ENCODE peak calls at places on chromosomes 12 and 14, in five cellular contexts. One of them, this sample, is unnamed.

GRCh38 chr12:103884316-103884715 is 43.3 kb upstream of the NT5DC3 start:
- DNase-seq in GM12878: no peak
- DNase-seq in IMR-90: peak
- DNase-seq in K562: peak
- DNase-seq in SK-N-SH: peak
- DNase-seq in this sample: no peak

GRCh38 chr12:124191024-124191359 is 103.9 kb upstream of the RFLNA start:
- DNase-seq in GM12878: no peak
- DNase-seq in IMR-90: no peak
- DNase-seq in K562: peak
- DNase-seq in SK-N-SH: peak
- DNase-seq in this sample: peak

GRCh38 chr14:44937547-44937946 is 24.2 kb downstream of the KLHL28 start:
- DNase-seq in GM12878: no peak
- DNase-seq in IMR-90: no peak
- DNase-seq in K562: no peak
- DNase-seq in SK-N-SH: no peak
- DNase-seq in this sample: no peak

GRCh38 chr14:28515571-28515970 is 251.0 kb upstream of the FOXG1 start:
- DNase-seq in GM12878: no peak
- DNase-seq in IMR-90: peak
- DNase-seq in K562: no peak
- DNase-seq in SK-N-SH: no peak
- DNase-seq in this sample: no peak

GRCh38 chr14:67704484-67705089 is 2.9 kb downstream of the RDH12 start:
- DNase-seq in GM12878: peak
- DNase-seq in IMR-90: peak
- DNase-seq in K562: peak
- DNase-seq in SK-N-SH: peak
- DNase-seq in this sample: peak

GRCh38 chr12:121237415-121237814 is 27.5 kb downstream of the P2RX4 start:
- DNase-seq in GM12878: no peak
- DNase-seq in IMR-90: no peak
- DNase-seq in K562: no peak
- DNase-seq in SK-N-SH: no peak
- DNase-seq in this sample: no peak

GRCh38 chr14:69263364-69263763 is 3.4 kb downstream of the GALNT16 start:
- DNase-seq in GM12878: no peak
- DNase-seq in IMR-90: peak
- DNase-seq in K562: no peak
- DNase-seq in SK-N-SH: peak
- DNase-seq in this sample: no peak

GRCh38 chr14:65296876-65297275 is 115.7 kb upstream of the FUT8 start:
- DNase-seq in GM12878: no peak
- DNase-seq in IMR-90: no peak
- DNase-seq in K562: no peak
- DNase-seq in SK-N-SH: no peak
- DNase-seq in this sample: no peak

GRCh38 chr12:11815397-11815796 is 165.9 kb downstream of the ETV6 start:
- DNase-seq in GM12878: no peak
- DNase-seq in IMR-90: no peak
- DNase-seq in K562: no peak
- DNase-seq in SK-N-SH: no peak
- DNase-seq in this sample: no peak

GRCh38 chr14:63276492-63277342 is 42.0 kb downstream of the GPHB5 start:
- DNase-seq in GM12878: no peak
- DNase-seq in IMR-90: peak
- DNase-seq in K562: peak
- DNase-seq in SK-N-SH: peak
- DNase-seq in this sample: peak

GRCh38 chr12:95416111-95416636 is 57.8 kb upstream of the METAP2 start:
- DNase-seq in GM12878: no peak
- DNase-seq in IMR-90: no peak
- DNase-seq in K562: no peak
- DNase-seq in SK-N-SH: no peak
- DNase-seq in this sample: no peak

GRCh38 chr12:95415451-95415850 is 58.5 kb upstream of the METAP2 start:
- DNase-seq in GM12878: no peak
- DNase-seq in IMR-90: no peak
- DNase-seq in K562: no peak
- DNase-seq in SK-N-SH: no peak
- DNase-seq in this sample: no peak

GRCh38 chr12:95417372-95417771 is 56.6 kb upstream of the METAP2 start:
- DNase-seq in GM12878: no peak
- DNase-seq in IMR-90: peak
- DNase-seq in K562: no peak
- DNase-seq in SK-N-SH: no peak
- DNase-seq in this sample: no peak

GRCh38 chr12:95413576-95413975 is 60.4 kb upstream of the METAP2 start:
- DNase-seq in GM12878: no peak
- DNase-seq in IMR-90: peak
- DNase-seq in K562: no peak
- DNase-seq in SK-N-SH: no peak
- DNase-seq in this sample: no peak

DNA sequence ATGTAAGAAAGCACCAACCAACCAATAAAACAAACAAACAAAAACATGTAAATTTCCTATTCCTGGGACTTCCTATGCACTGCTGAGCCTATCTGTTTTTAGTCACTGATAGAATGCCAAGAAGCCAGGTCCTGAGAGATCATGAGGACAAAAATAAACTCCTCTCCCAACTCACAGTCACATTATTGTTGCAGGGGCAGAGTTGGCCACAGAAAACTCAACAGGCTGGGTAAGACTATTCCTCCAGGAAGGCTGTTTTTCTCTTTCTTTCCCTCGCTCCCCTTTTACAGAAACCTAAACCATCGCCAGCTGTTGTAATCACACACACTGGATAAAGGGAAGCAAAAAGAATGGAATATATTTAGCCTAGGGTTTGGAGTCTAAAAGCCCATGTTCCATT is 55.8 kb upstream of the METAP2 start:
- DNase-seq in GM12878: no peak
- DNase-seq in IMR-90: no peak
- DNase-seq in K562: no peak
- DNase-seq in SK-N-SH: no peak
- DNase-seq in this sample: no peak
- TF ChIP-seq RCOR1 in GM12878: no peak
- TF ChIP-seq RCOR1 in IMR-90: no peak
- TF ChIP-seq RCOR1 in K562: no peak
- TF ChIP-seq RCOR1 in SK-N-SH: no peak
- TF ChIP-seq RCOR1 in this sample: no peak

DNA sequence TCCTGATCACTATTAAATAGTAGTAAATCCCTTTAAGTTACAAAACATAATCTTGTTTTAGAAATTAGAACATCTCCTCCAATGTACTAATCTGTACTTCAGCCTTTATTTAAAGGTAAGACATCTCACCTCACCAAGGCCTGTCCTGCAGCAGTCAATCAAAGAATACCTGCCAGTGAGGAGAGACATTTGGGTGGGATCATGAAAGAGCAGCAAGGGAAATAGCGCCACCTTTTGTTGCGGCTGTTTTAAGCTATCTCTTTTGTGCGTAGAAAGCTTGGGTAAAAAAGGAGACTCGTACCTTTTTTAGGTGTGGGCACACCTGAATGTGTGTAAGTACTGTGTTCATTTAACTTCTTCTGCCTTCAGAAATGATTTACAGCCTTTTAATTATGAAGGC is 117.8 kb upstream of the TMTC1 start:
- DNase-seq in GM12878: no peak
- DNase-seq in IMR-90: no peak
- DNase-seq in K562: no peak
- DNase-seq in SK-N-SH: no peak
- DNase-seq in this sample: no peak
- TF ChIP-seq RCOR1 in GM12878: no peak
- TF ChIP-seq RCOR1 in IMR-90: no peak
- TF ChIP-seq RCOR1 in K562: no peak
- TF ChIP-seq RCOR1 in SK-N-SH: no peak
- TF ChIP-seq RCOR1 in this sample: no peak

GRCh38 chr12:79689041-79689476 is 1.7 kb downstream of the PAWR start:
- DNase-seq in GM12878: no peak
- DNase-seq in IMR-90: no peak
- DNase-seq in K562: no peak
- DNase-seq in SK-N-SH: no peak
- DNase-seq in this sample: peak
- TF ChIP-seq RCOR1 in GM12878: no peak
- TF ChIP-seq RCOR1 in IMR-90: no peak
- TF ChIP-seq RCOR1 in K562: no peak
- TF ChIP-seq RCOR1 in SK-N-SH: no peak
- TF ChIP-seq RCOR1 in this sample: no peak

DNA sequence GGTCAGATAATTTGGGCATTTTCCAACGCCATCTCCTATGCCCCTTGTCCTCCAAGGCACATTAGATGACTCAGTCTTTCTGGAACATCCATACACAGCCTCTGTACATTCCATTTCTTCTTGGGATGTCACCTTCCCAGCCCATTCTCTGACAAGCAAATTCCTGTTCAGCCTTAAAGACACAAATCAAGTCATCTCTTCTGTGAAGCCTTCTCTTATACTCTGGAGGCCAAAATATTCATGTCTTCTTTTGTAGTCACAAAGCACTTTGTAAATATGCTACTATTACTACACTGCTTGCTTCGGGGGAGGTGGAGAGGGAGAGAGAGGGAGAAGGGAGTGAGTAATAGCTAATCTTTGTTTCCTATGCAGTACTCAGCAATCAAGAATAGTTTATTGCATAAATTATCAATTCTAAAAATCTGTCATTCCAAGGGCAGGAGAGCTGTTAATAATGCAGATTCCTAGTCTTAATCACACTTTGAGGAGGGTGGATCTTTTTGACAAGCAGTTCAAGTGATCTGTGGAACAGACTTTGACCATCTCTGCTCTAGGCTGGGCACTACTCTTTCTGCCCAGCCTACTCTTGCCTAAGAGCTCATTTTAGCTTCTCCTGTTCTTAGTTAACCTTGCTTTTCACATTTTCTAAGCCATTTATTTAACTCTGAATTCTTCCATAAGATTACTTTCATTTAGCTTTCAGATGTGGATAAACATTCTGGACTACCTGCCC is 27.9 kb downstream of the KCNMB4 start:
- DNase-seq in GM12878: no peak
- DNase-seq in IMR-90: peak
- DNase-seq in K562: no peak
- DNase-seq in SK-N-SH: no peak
- DNase-seq in this sample: no peak
- TF ChIP-seq RCOR1 in GM12878: no peak
- TF ChIP-seq RCOR1 in IMR-90: no peak
- TF ChIP-seq RCOR1 in K562: no peak
- TF ChIP-seq RCOR1 in SK-N-SH: no peak
- TF ChIP-seq RCOR1 in this sample: no peak

DNA sequence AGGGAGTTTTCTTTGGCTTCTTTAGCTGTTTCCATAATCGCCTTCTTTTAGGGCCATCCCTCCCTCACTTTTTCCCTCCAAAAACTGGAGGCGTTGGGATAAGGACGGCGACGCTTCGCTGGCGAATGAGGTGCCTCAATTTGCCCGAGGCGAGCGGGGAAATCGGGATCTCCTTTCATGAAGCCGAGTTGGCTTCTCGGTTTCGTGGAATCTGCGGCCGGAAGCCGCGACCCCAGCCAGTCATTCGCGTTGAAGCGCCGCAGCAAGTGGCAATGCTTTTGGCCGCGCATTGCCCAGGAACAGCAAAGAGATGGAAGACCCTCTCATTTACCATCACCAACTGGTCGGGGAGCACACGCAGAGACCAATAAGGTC is 8.3 kb upstream of the SIX1 start:
- DNase-seq in GM12878: no peak
- DNase-seq in IMR-90: no peak
- DNase-seq in K562: no peak
- DNase-seq in SK-N-SH: no peak
- DNase-seq in this sample: no peak
- TF ChIP-seq RCOR1 in GM12878: no peak
- TF ChIP-seq RCOR1 in IMR-90: no peak
- TF ChIP-seq RCOR1 in K562: no peak
- TF ChIP-seq RCOR1 in SK-N-SH: no peak
- TF ChIP-seq RCOR1 in this sample: no peak

GRCh38 chr14:53603994-53604393 is 352.6 kb downstream of the BMP4 start:
- DNase-seq in GM12878: no peak
- DNase-seq in IMR-90: no peak
- DNase-seq in K562: no peak
- DNase-seq in SK-N-SH: no peak
- DNase-seq in this sample: no peak

GRCh38 chr14:53599221-53599945 is 357.2 kb downstream of the BMP4 start:
- DNase-seq in GM12878: no peak
- DNase-seq in IMR-90: peak
- DNase-seq in K562: no peak
- DNase-seq in SK-N-SH: no peak
- DNase-seq in this sample: no peak

GRCh38 chr14:53596845-53597525 is 359.6 kb downstream of the BMP4 start:
- DNase-seq in GM12878: no peak
- DNase-seq in IMR-90: peak
- DNase-seq in K562: no peak
- DNase-seq in SK-N-SH: no peak
- DNase-seq in this sample: no peak

GRCh38 chr14:53605562-53605961 is 351.1 kb downstream of the BMP4 start:
- DNase-seq in GM12878: no peak
- DNase-seq in IMR-90: no peak
- DNase-seq in K562: no peak
- DNase-seq in SK-N-SH: no peak
- DNase-seq in this sample: no peak

GRCh38 chr14:53601409-53601808 is 355.2 kb downstream of the BMP4 start:
- DNase-seq in GM12878: no peak
- DNase-seq in IMR-90: no peak
- DNase-seq in K562: no peak
- DNase-seq in SK-N-SH: no peak
- DNase-seq in this sample: no peak
- TF ChIP-seq RCOR1 in GM12878: no peak
- TF ChIP-seq RCOR1 in IMR-90: no peak
- TF ChIP-seq RCOR1 in K562: no peak
- TF ChIP-seq RCOR1 in SK-N-SH: no peak
- TF ChIP-seq RCOR1 in this sample: no peak

GRCh38 chr14:88611878-88612277 is 49.0 kb downstream of the ZC3H14 start:
- DNase-seq in GM12878: no peak
- DNase-seq in IMR-90: peak
- DNase-seq in K562: no peak
- DNase-seq in SK-N-SH: peak
- DNase-seq in this sample: no peak

GRCh38 chr14:88612981-88613380 is 50.1 kb downstream of the ZC3H14 start:
- DNase-seq in GM12878: no peak
- DNase-seq in IMR-90: peak
- DNase-seq in K562: no peak
- DNase-seq in SK-N-SH: no peak
- DNase-seq in this sample: no peak

GRCh38 chr14:88614218-88614907 is 51.5 kb downstream of the ZC3H14 start:
- DNase-seq in GM12878: no peak
- DNase-seq in IMR-90: peak
- DNase-seq in K562: no peak
- DNase-seq in SK-N-SH: no peak
- DNase-seq in this sample: no peak

GRCh38 chr14:88616697-88617096 is 53.9 kb downstream of the ZC3H14 start:
- DNase-seq in GM12878: no peak
- DNase-seq in IMR-90: no peak
- DNase-seq in K562: no peak
- DNase-seq in SK-N-SH: no peak
- DNase-seq in this sample: no peak

DNA sequence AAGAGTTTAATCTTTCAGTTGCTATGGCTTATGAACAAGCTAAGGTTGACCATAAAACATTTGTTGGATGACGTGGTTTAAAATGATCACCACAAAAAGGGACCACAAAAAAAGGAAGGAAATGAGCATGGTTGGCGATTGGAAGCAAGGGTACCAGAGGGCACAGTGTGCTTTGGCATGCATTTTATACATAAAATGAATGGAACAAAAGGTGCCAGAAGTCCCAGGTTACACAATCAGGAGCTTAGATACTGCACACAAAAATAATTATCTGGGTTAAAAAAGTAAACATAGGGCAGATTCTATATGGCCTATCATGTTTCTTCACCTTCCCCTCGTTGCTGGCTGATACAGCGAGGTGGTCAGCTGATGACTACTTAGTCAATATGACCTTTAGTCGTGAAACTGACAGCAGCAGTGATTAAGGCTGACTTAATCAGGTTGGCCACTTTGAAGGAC is 50.7 kb downstream of the ZC3H14 start:
- DNase-seq in GM12878: no peak
- DNase-seq in IMR-90: peak
- DNase-seq in K562: no peak
- DNase-seq in SK-N-SH: no peak
- DNase-seq in this sample: no peak
- TF ChIP-seq RCOR1 in GM12878: no peak
- TF ChIP-seq RCOR1 in IMR-90: no peak
- TF ChIP-seq RCOR1 in K562: no peak
- TF ChIP-seq RCOR1 in SK-N-SH: no peak
- TF ChIP-seq RCOR1 in this sample: no peak

This sample was measured in A549.